ENCODE peak calls at places on chromosomes 4 and X, in five cellular contexts. One of them, this sample, is unnamed.

GRCh38 chr4:143375326-143376073 is 38.8 kb downstream of the GAB1 start:
- DNase-seq in stimulated activated CD4-positive, alpha-beta T cell treated with anti-CD3 and anti-CD28 coated beads, Interleukin-2, amount 100 ng/mL, for 4 hours: no peak
- DNase-seq in progenitor cell of endocrine pancreas: no peak
- DNase-seq in hypothalamus: peak
- DNase-seq in osteocyte: no peak
- DNase-seq in this sample: no peak

GRCh38 chr4:48506716-48507115 is 16.7 kb downstream of the ZAR1 start:
- DNase-seq in osteocyte: no peak
- DNase-seq in stimulated activated CD4-positive, alpha-beta T cell treated with anti-CD3 and anti-CD28 coated beads, Interleukin-2, amount 100 ng/mL, for 4 hours: no peak
- DNase-seq in progenitor cell of endocrine pancreas: no peak
- DNase-seq in hypothalamus: no peak
- DNase-seq in this sample: no peak

GRCh38 chr4:31106419-31106818 is 386.2 kb downstream of the PCDH7 start:
- DNase-seq in progenitor cell of endocrine pancreas: no peak
- DNase-seq in stimulated activated CD4-positive, alpha-beta T cell treated with anti-CD3 and anti-CD28 coated beads, Interleukin-2, amount 100 ng/mL, for 4 hours: no peak
- DNase-seq in hypothalamus: no peak
- DNase-seq in osteocyte: no peak
- DNase-seq in this sample: no peak

GRCh38 chr4:94927696-94928095 is 169.9 kb downstream of the BMPR1B start:
- DNase-seq in osteocyte: no peak
- DNase-seq in progenitor cell of endocrine pancreas: no peak
- DNase-seq in hypothalamus: no peak
- DNase-seq in stimulated activated CD4-positive, alpha-beta T cell treated with anti-CD3 and anti-CD28 coated beads, Interleukin-2, amount 100 ng/mL, for 4 hours: no peak
- DNase-seq in this sample: no peak

GRCh38 chr4:112982677-112983076 is 66.8 kb upstream of the ANK2 start:
- DNase-seq in osteocyte: no peak
- DNase-seq in stimulated activated CD4-positive, alpha-beta T cell treated with anti-CD3 and anti-CD28 coated beads, Interleukin-2, amount 100 ng/mL, for 4 hours: no peak
- DNase-seq in progenitor cell of endocrine pancreas: no peak
- DNase-seq in hypothalamus: no peak
- DNase-seq in this sample: no peak

GRCh38 chr4:94974773-94975172 is 217.0 kb downstream of the BMPR1B start:
- DNase-seq in stimulated activated CD4-positive, alpha-beta T cell treated with anti-CD3 and anti-CD28 coated beads, Interleukin-2, amount 100 ng/mL, for 4 hours: no peak
- DNase-seq in progenitor cell of endocrine pancreas: no peak
- DNase-seq in hypothalamus: no peak
- DNase-seq in osteocyte: no peak
- DNase-seq in this sample: no peak

GRCh38 chr4:2395038-2395437 is 23.4 kb downstream of the ZFYVE28 start:
- DNase-seq in stimulated activated CD4-positive, alpha-beta T cell treated with anti-CD3 and anti-CD28 coated beads, Interleukin-2, amount 100 ng/mL, for 4 hours: no peak
- DNase-seq in progenitor cell of endocrine pancreas: no peak
- DNase-seq in hypothalamus: no peak
- DNase-seq in osteocyte: no peak
- DNase-seq in this sample: peak

GRCh38 chrX:136190038-136190437 is 42.7 kb downstream of the FHL1 start:
- DNase-seq in hypothalamus: no peak
- DNase-seq in stimulated activated CD4-positive, alpha-beta T cell treated with anti-CD3 and anti-CD28 coated beads, Interleukin-2, amount 100 ng/mL, for 4 hours: no peak
- DNase-seq in osteocyte: no peak
- DNase-seq in progenitor cell of endocrine pancreas: no peak
- DNase-seq in this sample: no peak

GRCh38 chrX:9340619-9341304 is 124.1 kb upstream of the TBL1X start:
- DNase-seq in stimulated activated CD4-positive, alpha-beta T cell treated with anti-CD3 and anti-CD28 coated beads, Interleukin-2, amount 100 ng/mL, for 4 hours: no peak
- DNase-seq in hypothalamus: peak
- DNase-seq in osteocyte: no peak
- DNase-seq in progenitor cell of endocrine pancreas: no peak
- DNase-seq in this sample: peak

GRCh38 chr4:15398001-15398400 is 29.8 kb upstream of the C1QTNF7 start:
- DNase-seq in stimulated activated CD4-positive, alpha-beta T cell treated with anti-CD3 and anti-CD28 coated beads, Interleukin-2, amount 100 ng/mL, for 4 hours: no peak
- DNase-seq in hypothalamus: no peak
- DNase-seq in osteocyte: no peak
- DNase-seq in progenitor cell of endocrine pancreas: no peak
- DNase-seq in this sample: peak

GRCh38 chr4:118034061-118034785 is at the start of gene NDST3:
- DNase-seq in osteocyte: peak
- DNase-seq in progenitor cell of endocrine pancreas: peak
- DNase-seq in hypothalamus: peak
- DNase-seq in stimulated activated CD4-positive, alpha-beta T cell treated with anti-CD3 and anti-CD28 coated beads, Interleukin-2, amount 100 ng/mL, for 4 hours: no peak
- DNase-seq in this sample: peak

GRCh38 chr4:100828986-100829685 is 311.3 kb upstream of the EMCN start:
- DNase-seq in stimulated activated CD4-positive, alpha-beta T cell treated with anti-CD3 and anti-CD28 coated beads, Interleukin-2, amount 100 ng/mL, for 4 hours: no peak
- DNase-seq in hypothalamus: no peak
- DNase-seq in osteocyte: no peak
- DNase-seq in progenitor cell of endocrine pancreas: no peak
- DNase-seq in this sample: peak

GRCh38 chrX:115462406-115462805 is 98.6 kb upstream of the PLS3 start:
- DNase-seq in progenitor cell of endocrine pancreas: no peak
- DNase-seq in osteocyte: no peak
- DNase-seq in hypothalamus: no peak
- DNase-seq in stimulated activated CD4-positive, alpha-beta T cell treated with anti-CD3 and anti-CD28 coated beads, Interleukin-2, amount 100 ng/mL, for 4 hours: no peak
- DNase-seq in this sample: no peak

GRCh38 chr4:98498774-98499173 is 159.6 kb downstream of the TSPAN5 start:
- DNase-seq in osteocyte: no peak
- DNase-seq in stimulated activated CD4-positive, alpha-beta T cell treated with anti-CD3 and anti-CD28 coated beads, Interleukin-2, amount 100 ng/mL, for 4 hours: no peak
- DNase-seq in hypothalamus: no peak
- DNase-seq in progenitor cell of endocrine pancreas: no peak
- DNase-seq in this sample: no peak

This sample was measured in foreskin fibroblast.